ENCODE peak calls at places on chromosomes 13 and 19, in eight cellular contexts. V, C, E, H, A, X, D and W are unnamed samples.

GRCh38 chr13:40306817-40307216 is 359.6 kb downstream of the FOXO1 start:
- DNase-seq in X (no peak), E (no peak), D (no peak), A (no peak), H (no peak), C (no peak), V (no peak), W (no peak)

GRCh38 chr13:94249512-94249911 is 230.0 kb downstream of the DCT start:
- DNase-seq in X (no peak), D (no peak), V (peak; percentile 28), H (no peak), E (no peak), C (no peak), A (no peak), W (no peak)

GRCh38 chr19:53101518-53101917 is 1.7 kb downstream of the ZNF160 start:
- DNase-seq in D (no peak), H (no peak), V (peak; percentile 21), A (no peak), E (no peak), C (no peak), X (no peak), W (no peak)

GRCh38 chr13:21872795-21873194 is 201.9 kb downstream of the FGF9 start:
- DNase-seq in X (no peak), C (no peak), V (no peak), A (no peak), E (peak; percentile 77), H (no peak), D (no peak), W (no peak)

GRCh38 chr19:30167976-30168635 is 204.1 kb upstream of the ZNF536 start:
- DNase-seq in E (peak; percentile 84), D (no peak), C (no peak), V (no peak), A (no peak), H (no peak), X (no peak), W (no peak)

GRCh38 chr13:22121340-22121739 is 450.5 kb downstream of the FGF9 start:
- DNase-seq in C (peak; percentile 49), A (no peak), V (no peak), X (no peak), E (no peak), H (no peak), D (no peak), W (no peak)

GRCh38 chr13:25249001-25249543 is 38.2 kb downstream of the MTMR6 start:
- DNase-seq in C (peak; percentile 17), X (no peak), A (no peak), D (peak; percentile 51), H (no peak), E (no peak), V (peak; percentile 68), W (no peak)

GRCh38 chr13:59279024-59279423 is 884.7 kb downstream of the DIAPH3 start:
- DNase-seq in E (no peak), V (no peak), H (no peak), C (no peak), D (no peak), X (no peak), A (no peak), W (no peak)

GRCh38 chr19:7924651-7925170 is 1.2 kb downstream of the CTXN1 start:
- DNase-seq in E (no peak), C (no peak), A (no peak), H (no peak), X (no peak), V (peak; percentile 58), D (no peak), W (no peak)

GRCh38 chr19:48890551-48890950 is 8.0 kb downstream of the TULP2 start:
- DNase-seq in E (no peak), H (no peak), X (no peak), D (no peak), V (no peak), C (no peak), A (no peak), W (no peak)

GRCh38 chr19:48899781-48900476 is at the start of gene NUCB1:
- DNase-seq in A (peak; percentile 99), D (peak; percentile 98), H (peak; percentile 99), X (peak; percentile 99), V (peak; percentile 100), E (peak; percentile 100), C (peak; percentile 89), W (peak; percentile 99)

GRCh38 chr19:48897181-48897580 is 1.4 kb downstream of the TULP2 start:
- DNase-seq in C (no peak), H (no peak), D (no peak), A (no peak), V (no peak), X (no peak), E (no peak), W (no peak)

GRCh38 chr19:48896191-48896720 is 2.3 kb downstream of the TULP2 start:
- DNase-seq in V (peak; percentile 93), X (no peak), A (no peak), C (no peak), E (peak; percentile 93), H (peak; percentile 56), D (no peak), W (no peak)

DNA sequence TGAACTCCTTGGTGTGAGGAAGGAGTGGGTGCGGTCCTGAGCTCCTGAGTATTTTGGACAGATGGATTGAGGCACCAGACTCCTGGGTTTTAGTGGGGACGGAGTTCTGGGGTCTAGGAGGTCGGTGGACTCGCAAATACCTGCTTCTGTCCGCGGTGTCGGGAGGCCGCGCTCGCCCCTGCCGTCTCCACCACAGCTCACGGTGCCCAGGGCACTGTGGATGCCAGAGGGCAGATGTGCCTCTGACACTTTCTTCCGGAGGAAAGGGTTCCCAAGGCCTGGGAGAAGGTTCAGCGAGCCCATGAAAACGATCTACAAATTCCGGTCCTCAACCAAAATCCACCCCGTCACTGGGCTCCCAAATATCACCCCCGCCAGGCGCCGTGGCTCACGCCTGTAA is 3.3 kb downstream of the TULP2 start:
- DNase-seq in C (no peak), A (no peak), E (no peak), H (no peak), V (no peak), X (no peak), D (no peak), W (no peak)
- TF ChIP-seq POLR2AphosphoS5 in C (no peak), A (no peak), E (no peak), H (no peak), V (no peak), X (no peak), D (no peak), W (no peak)

GRCh38 chr13:44307255-44307654 is 66.4 kb upstream of the SERP2 start:
- DNase-seq in C (no peak), H (no peak), E (no peak), X (no peak), A (peak; percentile 61), D (no peak), V (no peak), W (no peak)
- H3K27ac ChIP-seq in C (no peak overlapping the region), H (peak overlapping the region; percentile 72), E (peak overlapping the region; percentile 88), X (peak overlapping the region; percentile 75), A (peak overlapping the region; percentile 100), D (no peak overlapping the region), V (no peak overlapping the region), W (peak overlapping the region; percentile 16)

GRCh38 chr19:58395220-58395978 is at the start of gene RNF225:
- DNase-seq in V (peak; percentile 69), A (no peak), E (no peak), D (no peak), C (no peak), X (no peak), H (peak; percentile 65), W (peak; percentile 73)

GRCh38 chr19:58398087-58398486 is 2.6 kb downstream of the RNF225 start:
- DNase-seq in H (no peak), V (no peak), A (no peak), E (no peak), X (no peak), C (no peak), D (no peak), W (no peak)

GRCh38 chr19:58395979-58396627 is 647 bp downstream of the RNF225 start:
- DNase-seq in A (no peak), V (peak; percentile 71), X (no peak), E (no peak), H (no peak), D (no peak), C (no peak), W (no peak)

GRCh38 chr19:58397533-58398037 is 2.1 kb downstream of the RNF225 start:
- DNase-seq in V (no peak), E (no peak), H (no peak), X (no peak), C (no peak), D (no peak), A (no peak), W (no peak)

DNA sequence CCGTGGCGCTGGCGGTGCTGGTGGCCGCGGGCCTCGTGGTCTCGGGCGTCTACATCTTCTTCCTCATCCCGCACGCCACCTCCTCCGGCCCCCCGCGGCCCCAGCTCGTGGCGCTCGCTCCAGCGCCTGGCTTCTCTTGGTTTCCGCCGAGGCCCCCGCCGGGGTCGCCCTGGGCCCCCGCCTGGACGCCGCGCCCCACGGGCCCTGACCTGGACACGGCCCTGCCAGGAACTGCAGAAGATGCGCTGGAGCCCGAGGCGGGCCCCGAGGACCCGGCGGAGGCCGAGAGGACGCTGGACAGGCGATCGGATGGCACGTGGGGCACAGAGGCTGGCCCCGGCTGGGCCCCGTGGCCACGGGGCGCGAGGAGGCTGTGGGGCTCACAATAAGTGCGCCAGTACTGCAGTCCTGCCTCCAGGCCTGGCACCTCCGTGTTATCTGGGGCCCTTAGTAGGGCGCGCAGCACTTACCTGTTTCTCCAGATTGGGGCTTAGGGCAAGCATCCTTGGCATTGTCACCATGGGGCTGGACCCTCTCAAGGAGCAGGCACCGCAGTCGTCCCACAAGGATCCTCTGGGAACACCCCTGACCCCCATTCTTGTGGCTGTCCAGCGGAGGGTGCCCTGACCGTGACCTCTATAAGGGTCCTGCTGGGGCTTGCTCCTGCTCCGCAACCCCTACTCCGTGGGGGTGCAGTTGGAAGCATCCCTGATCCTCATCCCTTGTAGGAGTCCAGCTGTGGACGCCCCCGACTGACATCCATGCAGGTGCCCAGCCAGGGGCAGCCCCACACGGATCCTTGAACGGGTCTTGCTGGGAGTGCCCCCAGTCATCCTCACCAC is 1.5 kb downstream of the RNF225 start:
- DNase-seq in A (no peak), C (no peak), D (no peak), H (no peak), V (peak; percentile 17), E (no peak), X (no peak), W (no peak)
- TF ChIP-seq POLR2AphosphoS5 in A (no peak), C (no peak), D (no peak), H (no peak), V (no peak), E (no peak), X (no peak), W (no peak)

GRCh38 chr19:601790-602189 is 12.1 kb downstream of the HCN2 start:
- DNase-seq in D (no peak), A (no peak), H (no peak), C (no peak), E (no peak), X (no peak), V (no peak), W (no peak)

GRCh38 chr19:604355-604754 is 14.7 kb downstream of the HCN2 start:
- DNase-seq in A (no peak), C (no peak), D (no peak), E (no peak), V (no peak), X (no peak), H (no peak), W (no peak)

GRCh38 chr19:601310-601709 is 11.6 kb downstream of the HCN2 start:
- DNase-seq in V (no peak), H (no peak), X (no peak), E (no peak), D (no peak), A (no peak), C (no peak), W (no peak)

GRCh38 chr19:607301-608154 is 17.8 kb downstream of the HCN2 start:
- DNase-seq in X (no peak), D (no peak), H (no peak), E (no peak), A (no peak), C (no peak), V (no peak), W (no peak)

GRCh38 chr19:602391-603301 is 13.0 kb downstream of the HCN2 start:
- DNase-seq in C (no peak), H (no peak), A (no peak), E (no peak), X (no peak), V (no peak), D (no peak), W (no peak)
- H3K27ac ChIP-seq in C (no peak overlapping the region), H (no peak overlapping the region), A (no peak overlapping the region), E (no peak overlapping the region), X (no peak overlapping the region), V (no peak overlapping the region), D (no peak overlapping the region), W (no peak overlapping the region)